ENCODE peak calls at places on chromosome 11, in nine cellular contexts. D, U, A, I, Y, M, R, H and Z are unnamed samples.

GRCh38 chr11:98587884-98588283 is 432.9 kb upstream of the CNTN5 start:
- DNase-seq in R (no peak), U (no peak), D (no peak), H (no peak), A (no peak), Y (no peak), I (no peak), M (no peak), Z (no peak)

GRCh38 chr11:12430351-12430750 is 53.0 kb downstream of the PARVA start:
- DNase-seq in I (no peak), H (no peak), M (no peak), Y (no peak), A (no peak), U (no peak), D (no peak), R (no peak), Z (peak; percentile 75)

GRCh38 chr11:123030517-123030916 is 31.4 kb downstream of the HSPA8 start:
- DNase-seq in M (no peak), A (no peak), U (no peak), I (no peak), R (no peak), D (no peak), H (no peak), Y (no peak), Z (no peak)

GRCh38 chr11:94674005-94674491 is 94.1 kb upstream of the AMOTL1 start:
- DNase-seq in A (no peak), D (no peak), H (no peak), M (no peak), R (no peak), U (no peak), I (no peak), Y (no peak), Z (peak; percentile 79)

GRCh38 chr11:76243157-76243556 is 36.9 kb upstream of the WNT11 start:
- DNase-seq in R (no peak), A (no peak), H (no peak), D (no peak), I (no peak), Y (no peak), U (no peak), M (peak; percentile 20), Z (no peak)

GRCh38 chr11:6468712-6469495 is 4.8 kb downstream of the TRIM3 start:
- DNase-seq in R (peak; percentile 92), Y (peak; percentile 76), A (peak; percentile 94), I (peak; percentile 94), D (no peak), H (peak; percentile 76), M (peak; percentile 85), U (peak; percentile 87), Z (peak; percentile 96)

GRCh38 chr11:107769189-107769588 is 57.3 kb upstream of the SLN start:
- DNase-seq in R (no peak), Y (no peak), A (no peak), H (no peak), D (no peak), I (no peak), U (no peak), M (no peak), Z (peak; percentile 34)

GRCh38 chr11:27720277-27720830 is 20.1 kb upstream of the BDNF start:
- DNase-seq in I (no peak), H (no peak), A (no peak), D (peak; percentile 67), M (no peak), Y (peak; percentile 21), U (no peak), R (no peak), Z (no peak)

GRCh38 chr11:96187779-96188624 is 155.0 kb downstream of the MAML2 start:
- DNase-seq in D (no peak), Y (no peak), A (peak; percentile 42), M (no peak), I (no peak), R (no peak), H (no peak), U (no peak), Z (no peak)

GRCh38 chr11:8757047-8757446 is 74.5 kb downstream of the RPL27A start:
- DNase-seq in Y (no peak), A (no peak), H (no peak), D (no peak), U (no peak), R (peak; percentile 22), I (no peak), M (no peak), Z (no peak)

GRCh38 chr11:38718049-38718448 is 2120.0 kb upstream of the RAG2 start:
- DNase-seq in M (no peak), U (no peak), I (no peak), Y (no peak), R (no peak), D (no peak), H (no peak), A (no peak), Z (no peak)

GRCh38 chr11:96112192-96113099 is 188.5 kb upstream of the MTMR2 start:
- DNase-seq in D (no peak), A (no peak), H (no peak), M (no peak), Y (no peak), U (no peak), I (no peak), R (no peak), Z (no peak)

GRCh38 chr11:118051611-118052461 is 25.0 kb upstream of the TMPRSS4 start:
- DNase-seq in D (no peak), R (no peak), Y (peak; percentile 34), H (no peak), U (peak; percentile 25), A (no peak), I (no peak), M (no peak), Z (peak; percentile 66)

GRCh38 chr11:127074151-127074761 is 73.7 kb upstream of the KIRREL3 start:
- DNase-seq in I (no peak), Y (peak; percentile 66), U (no peak), A (no peak), M (no peak), D (peak; percentile 45), H (no peak), R (no peak), Z (no peak)

GRCh38 chr11:124763156-124763947 is 1.3 kb upstream of the ESAM start:
- DNase-seq in D (no peak), H (peak; percentile 65), A (peak; percentile 86), Y (peak; percentile 91), U (peak; percentile 89), M (peak; percentile 89), R (peak; percentile 86), I (peak; percentile 88), Z (peak; percentile 93)

GRCh38 chr11:46659908-46660307 is 40.5 kb downstream of the ARHGAP1 start:
- DNase-seq in R (peak; percentile 55), D (no peak), Y (no peak), H (peak; percentile 61), I (no peak), U (no peak), A (no peak), M (no peak), Z (no peak)

GRCh38 chr11:15941206-15941770 is 415.1 kb downstream of the SOX6 start:
- DNase-seq in H (peak; percentile 30), Y (no peak), M (no peak), R (no peak), D (no peak), I (no peak), U (no peak), A (peak; percentile 27), Z (peak; percentile 55)

GRCh38 chr11:2926611-2927492 is 2.4 kb downstream of the PHLDA2 start:
- DNase-seq in D (no peak), U (no peak), R (no peak), M (peak; percentile 49), I (no peak), A (no peak), Y (peak; percentile 9), H (no peak), Z (no peak)
- TF ChIP-seq POLR2A in D (no peak), U (no peak), R (no peak), M (no peak), I (no peak), A (no peak), Y (no peak), H (no peak), Z (no peak)

GRCh38 chr11:74521666-74522252 is 28.2 kb upstream of the LIPT2 start:
- DNase-seq in M (no peak), D (no peak), Y (no peak), U (no peak), A (no peak), H (no peak), R (no peak), I (no peak), Z (no peak)
- H3K27ac ChIP-seq in M (no peak overlapping the region), D (no peak overlapping the region), Y (no peak overlapping the region), U (no peak overlapping the region), A (no peak overlapping the region), H (no peak overlapping the region), R (no peak overlapping the region), I (no peak overlapping the region), Z (no peak overlapping the region)

GRCh38 chr11:62237499-62237898 is 4.5 kb upstream of the SCGB1D2 start:
- DNase-seq in A (no peak), Y (no peak), H (no peak), U (no peak), M (no peak), D (no peak), I (no peak), R (no peak), Z (no peak)
- TF ChIP-seq CTCF in A (no peak), Y (no peak), H (no peak), U (no peak), M (no peak), D (no peak), I (no peak), R (no peak), Z (no peak)

DNA sequence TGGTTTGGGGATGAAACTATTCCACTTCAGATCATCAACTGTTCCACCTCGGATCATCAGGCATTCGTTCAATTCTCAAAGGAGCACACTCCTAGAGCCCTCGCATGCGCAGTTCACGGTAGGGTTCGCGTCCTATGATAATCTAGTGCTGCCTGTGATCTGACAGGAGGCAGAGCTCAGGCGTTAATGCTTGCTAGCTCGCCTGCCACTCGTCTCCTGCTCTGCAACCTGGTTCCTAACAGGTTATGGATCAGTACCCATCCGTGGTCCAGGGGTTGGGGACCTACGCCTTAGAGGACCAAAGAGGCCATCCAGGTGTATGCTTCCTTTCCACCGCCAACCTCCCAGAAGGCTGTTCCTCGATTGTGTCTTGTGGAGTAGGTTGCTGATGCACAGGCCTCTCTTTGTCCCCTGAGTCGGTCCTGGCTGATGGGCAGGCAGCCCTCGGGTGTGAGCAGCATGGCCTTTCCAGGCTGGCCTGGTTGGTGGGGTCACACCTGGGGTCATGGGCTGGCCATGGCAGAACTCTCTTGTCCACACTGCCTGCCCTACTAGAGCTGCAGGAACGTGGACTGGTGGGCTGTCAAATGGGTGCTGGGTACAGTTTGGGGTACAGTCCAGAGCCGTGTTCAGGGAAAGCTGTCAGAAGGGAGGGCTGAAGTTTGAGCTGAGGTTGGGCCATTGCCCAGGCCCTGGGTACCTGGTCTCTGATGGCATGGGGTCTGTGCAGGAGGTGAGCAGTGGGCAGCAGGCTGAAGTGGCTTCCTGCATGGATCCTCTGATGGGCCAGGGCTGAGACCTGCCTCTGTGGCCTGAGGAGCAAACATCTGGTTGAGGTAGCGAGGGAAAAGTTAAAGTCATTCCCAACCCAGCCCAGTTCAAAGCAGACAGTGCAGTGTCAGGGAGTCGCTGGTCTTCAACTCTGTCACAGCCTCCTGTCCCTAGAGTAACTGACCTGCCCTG is 11.1 kb downstream of the PRDM11 start:
- DNase-seq in U (no peak), D (no peak), Y (no peak), H (no peak), M (no peak), A (no peak), R (peak; percentile 63), I (no peak), Z (no peak)
- TF ChIP-seq POLR2A in U (no peak), D (no peak), Y (no peak), H (no peak), M (no peak), A (no peak), R (no peak), I (no peak), Z (no peak)